ENCODE peak calls at places on chromosomes 2 and 18, in four cellular contexts. Z is A549, D is left ventricle myocardium inferior, C is ovary. P is an unnamed sample.
A peak's percentile ranks its signal among the peaks of the same experiment; 100 is the strongest.

GRCh38 chr18:59839241-59839640 is 60.6 kb upstream of the PMAIP1 start:
- DNase-seq in Z (no peak), D (no peak), C (no peak), P (no peak)

GRCh38 chr2:124267821-124268220 is 242.7 kb downstream of the CNTNAP5 start:
- DNase-seq in Z (no peak), D (no peak), C (no peak), P (no peak)

GRCh38 chr2:25132296-25132630 is 36.1 kb downstream of the POMC start:
- DNase-seq in Z (no peak), D (no peak), C (no peak), P (no peak)

GRCh38 chr18:3994061-3994687 is 460.9 kb downstream of the DLGAP1 start:
- DNase-seq in Z (no peak), D (no peak), C (no peak), P (no peak)

GRCh38 chr2:236089271-236090026 is 78.7 kb downstream of the GBX2 start:
- DNase-seq in Z (no peak), D (no peak), C (no peak), P (no peak)

GRCh38 chr18:58484989-58485962 is 143.6 kb downstream of the ALPK2 start:
- DNase-seq in Z (no peak), D (no peak), C (no peak), P (no peak)

GRCh38 chr2:65450810-65451209 is 18.4 kb upstream of the SPRED2 start:
- DNase-seq in Z (no peak), D (no peak), C (no peak), P (no peak)

GRCh38 chr18:211582-211981 is 53.2 kb downstream of the USP14 start:
- DNase-seq in Z (no peak), D (no peak), C (no peak), P (no peak)

GRCh38 chr2:14552818-14553217 is 79.7 kb upstream of the LRATD1 start:
- DNase-seq in Z (no peak), D (no peak), C (no peak), P (no peak)

GRCh38 chr2:102599486-102599885 is 19.9 kb upstream of the SLC9A2 start:
- DNase-seq in Z (no peak), D (no peak), C (no peak), P (no peak)

GRCh38 chr2:1617425-1618021 is 126.8 kb downstream of the PXDN start:
- DNase-seq in Z (no peak), D (no peak), C (peak; percentile 18), P (no peak)

GRCh38 chr2:11495844-11496271 is 29.9 kb upstream of the E2F6 start:
- DNase-seq in Z (no peak), D (peak; percentile 29), C (peak; percentile 81), P (no peak)

GRCh38 chr2:70596739-70597138 is 43.1 kb upstream of the TGFA start:
- DNase-seq in Z (no peak), D (no peak), C (no peak), P (peak; percentile 15)

GRCh38 chr2:68751397-68752339 is 17.1 kb downstream of the ARHGAP25 start:
- DNase-seq in Z (peak; percentile 82), D (peak; percentile 88), C (peak; percentile 92), P (peak; percentile 94)

GRCh38 chr18:41933778-41934177 is 21.3 kb upstream of the PIK3C3 start:
- DNase-seq in Z (no peak), D (no peak), C (no peak), P (no peak)

GRCh38 chr2:134144651-134145050 is 109.2 kb upstream of the MGAT5 start:
- DNase-seq in Z (no peak), D (no peak), C (no peak), P (no peak)

GRCh38 chr2:134146620-134147019 is 107.3 kb upstream of the MGAT5 start:
- DNase-seq in Z (no peak), D (no peak), C (no peak), P (no peak)

GRCh38 chr2:134146161-134146560 is 107.7 kb upstream of the MGAT5 start:
- DNase-seq in Z (no peak), D (no peak), C (no peak), P (no peak)

GRCh38 chr2:134144081-134144596 is 109.7 kb upstream of the MGAT5 start:
- DNase-seq in Z (no peak), D (no peak), C (no peak), P (no peak)

DNA sequence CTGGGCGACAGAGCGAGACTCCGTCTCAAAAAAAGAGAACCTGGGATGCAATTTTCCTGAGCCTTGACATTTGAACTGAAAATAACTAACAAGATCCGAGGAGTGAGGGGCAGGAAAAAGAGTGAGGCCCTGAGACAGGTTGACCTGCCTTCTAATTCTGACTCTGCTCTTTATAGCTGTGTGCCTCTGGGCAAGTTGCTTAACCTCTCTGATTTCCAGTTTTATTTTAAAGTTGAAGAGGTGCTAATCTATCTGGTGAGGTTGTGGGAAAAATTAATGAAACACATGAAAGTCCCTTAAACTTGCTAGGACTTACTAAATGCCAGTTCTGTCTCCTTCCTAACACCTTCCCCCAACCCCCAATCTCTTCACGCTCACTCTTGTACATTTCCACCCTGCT is 108.4 kb upstream of the MGAT5 start:
- DNase-seq in Z (no peak), D (no peak), C (no peak), P (no peak)
- H3K4me1 ChIP-seq in Z (peaks cover 15% of the 10 kb centered on the region), D (peaks cover 97% of the 10 kb centered on the region), C (peaks cover 3% of the 10 kb centered on the region), P (peaks cover 14% of the 10 kb centered on the region)

GRCh38 chr2:111918383-111918806 is 20.0 kb downstream of the MERTK start:
- DNase-seq in Z (no peak), D (no peak), C (no peak), P (no peak)
- H3K27ac ChIP-seq in Z (no peak overlapping the region), D (no peak overlapping the region), C (no peak overlapping the region), P (no peak overlapping the region)

GRCh38 chr18:54218299-54218698 is 6.2 kb downstream of the MBD2 start:
- DNase-seq in Z (no peak), D (no peak), C (no peak), P (no peak)
- H3K4me1 ChIP-seq in Z (peaks cover 25% of the 10 kb centered on the region), D (peaks cover 77% of the 10 kb centered on the region), C (peaks cover 3% of the 10 kb centered on the region), P (no peaks in the 10 kb centered on the region)

DNA sequence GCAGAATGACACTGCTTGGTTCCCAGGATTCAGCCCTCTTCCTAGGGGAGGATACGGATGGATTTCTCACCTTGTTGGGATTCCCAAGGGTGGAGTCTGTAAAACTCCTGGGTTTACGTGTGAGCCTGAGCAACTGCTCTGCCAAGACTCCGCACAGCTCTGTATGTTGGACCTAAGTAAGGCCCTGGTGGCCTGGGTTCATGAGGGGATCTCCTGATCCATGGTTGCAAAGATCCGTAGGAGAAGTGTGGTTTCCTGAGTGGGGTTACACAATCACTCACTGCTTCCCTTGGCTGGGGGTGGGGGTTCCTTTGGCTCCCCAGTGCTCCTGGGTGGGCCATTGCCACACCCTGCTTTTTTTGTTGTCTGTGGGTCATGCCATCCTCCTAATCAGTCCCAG is 37.7 kb downstream of the ANKRD12 start:
- DNase-seq in Z (no peak), D (no peak), C (no peak), P (no peak)
- H3K27ac ChIP-seq in Z (no peak overlapping the region), D (no peak overlapping the region), C (no peak overlapping the region), P (no peak overlapping the region)

GRCh38 chr2:227466887-227467285 is 5.1 kb upstream of the AGFG1 start:
- DNase-seq in Z (no peak), D (no peak), C (no peak), P (no peak)
- H3K4me1 ChIP-seq in Z (peaks cover 80% of the 10 kb centered on the region), D (peaks cover 13% of the 10 kb centered on the region), C (peaks cover 9% of the 10 kb centered on the region), P (no peaks in the 10 kb centered on the region)

GRCh38 chr2:588041-588645 is 89.1 kb downstream of the TMEM18 start:
- DNase-seq in Z (no peak), D (no peak), C (no peak), P (no peak)

GRCh38 chr2:590214-591175 is 86.7 kb downstream of the TMEM18 start:
- DNase-seq in Z (no peak), D (no peak), C (no peak), P (no peak)

GRCh38 chr2:586518-587370 is 90.5 kb downstream of the TMEM18 start:
- DNase-seq in Z (no peak), D (no peak), C (no peak), P (no peak)

GRCh38 chr2:587371-587960 is 89.7 kb downstream of the TMEM18 start:
- DNase-seq in Z (no peak), D (no peak), C (no peak), P (no peak)

DNA sequence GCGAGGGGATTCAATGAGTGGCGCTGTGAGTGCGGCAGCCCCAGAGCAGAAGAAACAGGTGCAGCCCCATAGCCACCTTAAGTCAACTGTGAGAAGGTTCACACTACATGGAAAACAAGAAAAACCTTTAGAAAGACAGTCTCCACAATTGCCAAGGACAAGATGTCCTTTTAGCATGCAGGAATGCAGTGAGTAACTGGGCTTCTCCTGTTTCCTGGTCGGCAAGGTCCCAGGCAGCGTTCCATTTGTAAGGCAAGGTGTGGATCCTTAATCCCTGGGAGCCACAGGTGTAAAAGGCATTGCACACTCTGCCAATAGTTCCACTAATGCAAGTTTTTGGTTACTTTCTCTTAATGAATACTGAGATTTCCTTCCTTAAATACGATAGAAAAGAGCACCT is 87.7 kb downstream of the TMEM18 start:
- DNase-seq in Z (no peak), D (no peak), C (no peak), P (no peak)
- H3K27ac ChIP-seq in Z (no peak overlapping the region), D (no peak overlapping the region), C (no peak overlapping the region), P (no peak overlapping the region)

GRCh38 chr18:22185723-22186386 is 16.5 kb downstream of the GATA6 start:
- DNase-seq in Z (no peak), D (no peak), C (no peak), P (no peak)

GRCh38 chr18:22185298-22185697 is 15.9 kb downstream of the GATA6 start:
- DNase-seq in Z (no peak), D (peak; percentile 52), C (no peak), P (peak; percentile 81)

GRCh38 chr18:22183647-22184161 is 14.3 kb downstream of the GATA6 start:
- DNase-seq in Z (no peak), D (no peak), C (no peak), P (no peak)

GRCh38 chr18:22188551-22189267 is 19.3 kb downstream of the GATA6 start:
- DNase-seq in Z (no peak), D (peak; percentile 52), C (no peak), P (no peak)

GRCh38 chr18:22186484-22186971 is 17.1 kb downstream of the GATA6 start:
- DNase-seq in Z (no peak), D (no peak), C (no peak), P (no peak)
- H3K4me1 ChIP-seq in Z (no peaks in the 10 kb centered on the region), D (peaks cover 100% of the 10 kb centered on the region), C (peaks cover 23% of the 10 kb centered on the region), P (peaks cover 9% of the 10 kb centered on the region)